ENCODE peak calls at places on chromosomes 1 and 21, in four cellular contexts. One of them, this sample, is unnamed.
A peak's percentile ranks its signal among the peaks of the same experiment; 100 is the strongest.

GRCh38 chr1:30345525-30346145 is 377.8 kb downstream of the MATN1 start:
- DNase-seq in GM12864: no peak
- DNase-seq in K562: no peak
- DNase-seq in naive thymus-derived CD4-positive, alpha-beta T cell: no peak
- DNase-seq in this sample: no peak

GRCh38 chr1:6003568-6004411 is 11.6 kb upstream of the NPHP4 start:
- DNase-seq in GM12864: no peak
- DNase-seq in naive thymus-derived CD4-positive, alpha-beta T cell: no peak
- DNase-seq in K562: no peak
- DNase-seq in this sample: no peak

GRCh38 chr1:44777547-44777946 is 2.2 kb downstream of the RPS8 start:
- DNase-seq in naive thymus-derived CD4-positive, alpha-beta T cell: no peak
- DNase-seq in GM12864: no peak
- DNase-seq in K562: no peak
- DNase-seq in this sample: no peak

GRCh38 chr1:107877092-107877491 is 87.9 kb downstream of the VAV3 start:
- DNase-seq in K562: no peak
- DNase-seq in GM12864: no peak
- DNase-seq in naive thymus-derived CD4-positive, alpha-beta T cell: no peak
- DNase-seq in this sample: no peak

GRCh38 chr1:110106013-110106941 is 6.0 kb upstream of the UBL4B start:
- DNase-seq in K562: peak; percentile 88
- DNase-seq in GM12864: peak; percentile 33
- DNase-seq in naive thymus-derived CD4-positive, alpha-beta T cell: peak; percentile 36
- DNase-seq in this sample: peak; percentile 83

GRCh38 chr1:172449012-172449584 is 5.2 kb upstream of the PIGC start:
- DNase-seq in naive thymus-derived CD4-positive, alpha-beta T cell: no peak
- DNase-seq in GM12864: no peak
- DNase-seq in K562: no peak
- DNase-seq in this sample: no peak

GRCh38 chr1:151368000-151368744 is 4.3 kb downstream of the SELENBP1 start:
- DNase-seq in GM12864: no peak
- DNase-seq in naive thymus-derived CD4-positive, alpha-beta T cell: no peak
- DNase-seq in K562: no peak
- DNase-seq in this sample: no peak

GRCh38 chr1:7087888-7088287 is 302.6 kb downstream of the CAMTA1 start:
- DNase-seq in GM12864: no peak
- DNase-seq in naive thymus-derived CD4-positive, alpha-beta T cell: no peak
- DNase-seq in K562: no peak
- DNase-seq in this sample: no peak

GRCh38 chr1:32801096-32801713 is 16.0 kb downstream of the YARS1 start:
- DNase-seq in K562: no peak
- DNase-seq in GM12864: no peak
- DNase-seq in naive thymus-derived CD4-positive, alpha-beta T cell: peak; percentile 57
- DNase-seq in this sample: no peak

GRCh38 chr1:53409233-53409632 is 50.0 kb upstream of the DMRTB1 start:
- DNase-seq in GM12864: no peak
- DNase-seq in naive thymus-derived CD4-positive, alpha-beta T cell: no peak
- DNase-seq in K562: no peak
- DNase-seq in this sample: no peak

GRCh38 chr1:16349847-16350406 is 2.4 kb downstream of the FBXO42 start:
- DNase-seq in naive thymus-derived CD4-positive, alpha-beta T cell: no peak
- DNase-seq in K562: peak; percentile 4
- DNase-seq in GM12864: no peak
- DNase-seq in this sample: no peak

GRCh38 chr1:215992620-215993019 is 425.5 kb downstream of the KCTD3 start:
- DNase-seq in naive thymus-derived CD4-positive, alpha-beta T cell: no peak
- DNase-seq in GM12864: no peak
- DNase-seq in K562: no peak
- DNase-seq in this sample: no peak

GRCh38 chr1:23224721-23225648 is 7.7 kb upstream of the HTR1D start:
- DNase-seq in GM12864: no peak
- DNase-seq in naive thymus-derived CD4-positive, alpha-beta T cell: no peak
- DNase-seq in K562: no peak
- DNase-seq in this sample: peak; percentile 62

GRCh38 chr1:226123591-226124471 is 61.3 kb downstream of the H3-3A start:
- DNase-seq in K562: no peak
- DNase-seq in naive thymus-derived CD4-positive, alpha-beta T cell: no peak
- DNase-seq in GM12864: no peak
- DNase-seq in this sample: no peak

GRCh38 chr21:35220301-35220700 is 171.2 kb upstream of the RUNX1 start:
- DNase-seq in naive thymus-derived CD4-positive, alpha-beta T cell: no peak
- DNase-seq in GM12864: no peak
- DNase-seq in K562: no peak
- DNase-seq in this sample: no peak

GRCh38 chr1:44103270-44104131 is 15.1 kb upstream of the KLF17 start:
- DNase-seq in K562: no peak
- DNase-seq in naive thymus-derived CD4-positive, alpha-beta T cell: no peak
- DNase-seq in GM12864: no peak
- DNase-seq in this sample: no peak

GRCh38 chr21:42632336-42632751 is 21.1 kb upstream of the PDE9A start:
- DNase-seq in K562: no peak
- DNase-seq in naive thymus-derived CD4-positive, alpha-beta T cell: no peak
- DNase-seq in GM12864: no peak
- DNase-seq in this sample: no peak

GRCh38 chr1:98458514-98459259 is 202.8 kb upstream of the SNX7 start:
- DNase-seq in GM12864: no peak
- DNase-seq in K562: no peak
- DNase-seq in naive thymus-derived CD4-positive, alpha-beta T cell: no peak
- DNase-seq in this sample: no peak

GRCh38 chr21:36750579-36750959 is 51.7 kb downstream of the SIM2 start:
- DNase-seq in K562: no peak
- DNase-seq in GM12864: no peak
- DNase-seq in naive thymus-derived CD4-positive, alpha-beta T cell: no peak
- DNase-seq in this sample: no peak

GRCh38 chr1:230708631-230709580 is 5.0 kb downstream of the AGT start:
- DNase-seq in GM12864: no peak
- DNase-seq in K562: peak; percentile 63
- DNase-seq in naive thymus-derived CD4-positive, alpha-beta T cell: no peak
- DNase-seq in this sample: no peak

GRCh38 chr1:43530483-43531452 is at the start of gene PTPRF:
- DNase-seq in naive thymus-derived CD4-positive, alpha-beta T cell: no peak
- DNase-seq in GM12864: no peak
- DNase-seq in K562: peak; percentile 89
- DNase-seq in this sample: peak; percentile 71

GRCh38 chr1:164662462-164662861 is 103.5 kb downstream of the PBX1 start:
- DNase-seq in naive thymus-derived CD4-positive, alpha-beta T cell: no peak
- DNase-seq in K562: no peak
- DNase-seq in GM12864: no peak
- DNase-seq in this sample: no peak

GRCh38 chr1:244601336-244601735 is 51.6 kb upstream of the DESI2 start:
- DNase-seq in naive thymus-derived CD4-positive, alpha-beta T cell: no peak
- DNase-seq in GM12864: no peak
- DNase-seq in K562: no peak
- DNase-seq in this sample: no peak

GRCh38 chr1:20684651-20685050 is 23.5 kb upstream of the DDOST start:
- DNase-seq in GM12864: no peak
- DNase-seq in naive thymus-derived CD4-positive, alpha-beta T cell: no peak
- DNase-seq in K562: no peak
- DNase-seq in this sample: no peak
- H3K4me3 ChIP-seq in GM12864: no peak overlapping the region
- H3K4me3 ChIP-seq in naive thymus-derived CD4-positive, alpha-beta T cell: no peak overlapping the region
- H3K4me3 ChIP-seq in K562: no peak overlapping the region
- H3K4me3 ChIP-seq in this sample: no peak overlapping the region

DNA sequence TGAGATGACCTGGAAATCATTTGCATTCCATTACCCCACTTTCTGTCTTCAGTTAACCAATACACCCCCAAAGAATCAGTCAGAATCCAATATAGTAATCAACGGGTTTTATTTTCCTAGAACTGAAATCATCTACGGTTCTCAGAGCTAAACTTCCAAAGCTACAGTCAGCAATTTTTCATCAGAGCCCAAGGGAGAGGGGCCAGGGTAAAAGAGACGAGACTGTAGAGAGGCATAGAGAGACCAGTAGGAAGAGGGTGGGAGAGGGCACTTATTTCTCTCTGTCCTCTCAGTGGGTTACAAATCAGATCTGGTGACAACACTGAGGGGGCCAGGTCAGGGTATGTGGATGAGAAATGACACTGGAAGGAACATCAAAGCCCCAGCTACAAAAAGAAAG is 1.1 kb upstream of the MRPL24 start:
- DNase-seq in K562: no peak
- DNase-seq in naive thymus-derived CD4-positive, alpha-beta T cell: no peak
- DNase-seq in GM12864: no peak
- DNase-seq in this sample: no peak
- H3K4me3 ChIP-seq in K562: no peak overlapping the region
- H3K4me3 ChIP-seq in naive thymus-derived CD4-positive, alpha-beta T cell: no peak overlapping the region
- H3K4me3 ChIP-seq in GM12864: no peak overlapping the region
- H3K4me3 ChIP-seq in this sample: no peak overlapping the region

DNA sequence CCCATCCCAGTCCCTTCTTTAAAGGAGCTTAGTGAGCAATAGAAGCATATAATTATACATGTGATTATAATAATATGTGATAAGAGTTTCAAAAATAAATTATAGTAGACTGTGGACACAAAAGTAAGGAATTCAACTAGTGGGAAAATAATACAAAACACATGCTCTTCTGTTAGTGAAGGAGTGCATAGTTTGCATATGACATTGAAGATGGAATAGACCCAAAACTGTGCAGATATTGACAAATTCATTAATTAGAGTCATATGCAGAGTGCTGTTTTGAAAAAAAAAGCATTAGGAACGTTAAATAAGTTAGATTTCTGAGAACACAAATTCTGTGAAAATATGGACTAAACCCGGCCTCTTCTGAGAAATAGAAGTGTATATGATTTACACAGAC is 278.8 kb downstream of the ASTN1 start:
- DNase-seq in naive thymus-derived CD4-positive, alpha-beta T cell: no peak
- DNase-seq in K562: no peak
- DNase-seq in GM12864: no peak
- DNase-seq in this sample: no peak
- H3K4me3 ChIP-seq in naive thymus-derived CD4-positive, alpha-beta T cell: no peak overlapping the region
- H3K4me3 ChIP-seq in K562: no peak overlapping the region
- H3K4me3 ChIP-seq in GM12864: no peak overlapping the region
- H3K4me3 ChIP-seq in this sample: no peak overlapping the region

DNA sequence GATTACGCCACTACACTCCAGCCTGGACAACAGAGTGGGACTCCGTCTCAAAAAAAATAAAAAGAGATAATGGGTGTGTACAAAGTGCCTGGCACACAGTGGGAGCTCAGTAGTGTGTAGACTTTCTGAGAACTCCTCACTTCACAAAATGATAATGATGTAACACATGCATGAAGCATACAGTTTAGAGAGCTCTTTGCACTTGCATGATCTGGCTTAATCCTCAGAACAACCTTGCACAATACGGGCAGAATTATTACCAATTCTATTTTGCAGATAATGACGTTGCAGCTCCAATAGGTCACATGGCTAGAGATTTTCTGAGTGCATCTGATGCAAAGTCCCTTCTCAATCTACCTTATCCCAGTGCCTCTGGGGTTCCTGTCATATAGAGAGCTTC is 71.4 kb downstream of the CD247 start:
- DNase-seq in naive thymus-derived CD4-positive, alpha-beta T cell: no peak
- DNase-seq in GM12864: no peak
- DNase-seq in K562: no peak
- DNase-seq in this sample: no peak
- H3K4me3 ChIP-seq in naive thymus-derived CD4-positive, alpha-beta T cell: peak overlapping the region; percentile 38
- H3K4me3 ChIP-seq in GM12864: no peak overlapping the region
- H3K4me3 ChIP-seq in K562: no peak overlapping the region
- H3K4me3 ChIP-seq in this sample: no peak overlapping the region

GRCh38 chr1:28776341-28776740 is 35.6 kb upstream of the OPRD1 start:
- DNase-seq in naive thymus-derived CD4-positive, alpha-beta T cell: no peak
- DNase-seq in GM12864: no peak
- DNase-seq in K562: no peak
- DNase-seq in this sample: no peak

GRCh38 chr1:28773105-28773504 is 36.4 kb downstream of the YTHDF2 start:
- DNase-seq in K562: no peak
- DNase-seq in naive thymus-derived CD4-positive, alpha-beta T cell: no peak
- DNase-seq in GM12864: no peak
- DNase-seq in this sample: no peak

GRCh38 chr1:28778021-28778420 is 33.9 kb upstream of the OPRD1 start:
- DNase-seq in GM12864: no peak
- DNase-seq in naive thymus-derived CD4-positive, alpha-beta T cell: no peak
- DNase-seq in K562: no peak
- DNase-seq in this sample: no peak

GRCh38 chr1:28779751-28780150 is 32.2 kb upstream of the OPRD1 start:
- DNase-seq in naive thymus-derived CD4-positive, alpha-beta T cell: no peak
- DNase-seq in GM12864: no peak
- DNase-seq in K562: no peak
- DNase-seq in this sample: no peak

GRCh38 chr1:28775121-28775942 is 36.6 kb upstream of the OPRD1 start:
- DNase-seq in naive thymus-derived CD4-positive, alpha-beta T cell: peak; percentile 68
- DNase-seq in GM12864: no peak
- DNase-seq in K562: no peak
- DNase-seq in this sample: no peak
- H3K4me3 ChIP-seq in naive thymus-derived CD4-positive, alpha-beta T cell: peak overlapping the region; percentile 63
- H3K4me3 ChIP-seq in GM12864: no peak overlapping the region
- H3K4me3 ChIP-seq in K562: no peak overlapping the region
- H3K4me3 ChIP-seq in this sample: no peak overlapping the region

GRCh38 chr1:201944002-201944401 is 2.3 kb downstream of the LMOD1 start:
- DNase-seq in naive thymus-derived CD4-positive, alpha-beta T cell: no peak
- DNase-seq in K562: no peak
- DNase-seq in GM12864: no peak
- DNase-seq in this sample: no peak
- H3K4me3 ChIP-seq in naive thymus-derived CD4-positive, alpha-beta T cell: no peak overlapping the region
- H3K4me3 ChIP-seq in K562: no peak overlapping the region
- H3K4me3 ChIP-seq in GM12864: no peak overlapping the region
- H3K4me3 ChIP-seq in this sample: no peak overlapping the region

GRCh38 chr1:224429616-224430015 is 5.0 kb downstream of the WDR26 start:
- DNase-seq in K562: no peak
- DNase-seq in GM12864: no peak
- DNase-seq in naive thymus-derived CD4-positive, alpha-beta T cell: no peak
- DNase-seq in this sample: no peak

GRCh38 chr1:224432141-224432540 is 2.5 kb downstream of the WDR26 start:
- DNase-seq in GM12864: no peak
- DNase-seq in naive thymus-derived CD4-positive, alpha-beta T cell: no peak
- DNase-seq in K562: no peak
- DNase-seq in this sample: no peak

GRCh38 chr1:224431726-224432125 is 2.9 kb downstream of the WDR26 start:
- DNase-seq in K562: no peak
- DNase-seq in naive thymus-derived CD4-positive, alpha-beta T cell: no peak
- DNase-seq in GM12864: no peak
- DNase-seq in this sample: no peak

GRCh38 chr1:224432672-224433040 is 1.9 kb downstream of the WDR26 start:
- DNase-seq in GM12864: no peak
- DNase-seq in naive thymus-derived CD4-positive, alpha-beta T cell: peak; percentile 23
- DNase-seq in K562: peak; percentile 25
- DNase-seq in this sample: no peak

GRCh38 chr1:224430511-224431113 is 4.0 kb downstream of the WDR26 start:
- DNase-seq in naive thymus-derived CD4-positive, alpha-beta T cell: peak; percentile 68
- DNase-seq in GM12864: peak; percentile 15
- DNase-seq in K562: peak; percentile 44
- DNase-seq in this sample: peak; percentile 48
- H3K4me3 ChIP-seq in naive thymus-derived CD4-positive, alpha-beta T cell: peak overlapping the region; percentile 31
- H3K4me3 ChIP-seq in GM12864: no peak overlapping the region
- H3K4me3 ChIP-seq in K562: peak overlapping the region; percentile 12
- H3K4me3 ChIP-seq in this sample: peak overlapping the region; percentile 2

This sample was measured in MG63.